ENCODE peak calls at places on chromosomes 3 and 15, in seven cellular contexts. C is prostate gland, D is GM23338, G is stomach, K is sigmoid colon, T is transverse colon, I is K562. H is an unnamed sample.

GRCh38 chr15:61749169-61749568 is 311.1 kb downstream of the VPS13C start:
- DNase-seq in C (peak; percentile 59), D (no peak), T (no peak), I (no peak), K (no peak), G (no peak), H (no peak)

GRCh38 chr15:44340410-44340809 is 51.9 kb downstream of the GOLM2 start:
- DNase-seq in D (peak; percentile 30), K (no peak), I (no peak), T (no peak), G (no peak), C (no peak), H (no peak)

GRCh38 chr15:47794266-47794914 is 77.1 kb downstream of the SEMA6D start:
- DNase-seq in I (no peak), G (no peak), C (peak; percentile 31), T (no peak), D (no peak), K (no peak), H (no peak)

GRCh38 chr3:37024092-37024491 is 30.8 kb downstream of the MLH1 start:
- DNase-seq in T (no peak), K (no peak), D (no peak), I (peak; percentile 22), C (no peak), G (no peak), H (no peak)

GRCh38 chr3:78041486-78041885 is 1001.6 kb downstream of the ROBO2 start:
- DNase-seq in I (no peak), D (no peak), G (no peak), K (no peak), C (no peak), T (no peak), H (no peak)

GRCh38 chr15:86634992-86635608 is 555.4 kb downstream of the AGBL1 start:
- DNase-seq in T (no peak), G (no peak), D (no peak), K (no peak), C (no peak), I (no peak), H (no peak)

GRCh38 chr15:52180196-52180835 is 10.9 kb downstream of the GNB5 start:
- DNase-seq in I (no peak), G (no peak), T (peak; percentile 42), C (peak; percentile 13), D (no peak), K (no peak), H (peak; percentile 80)

GRCh38 chr15:69701198-69701597 is 248.6 kb downstream of the RPLP1 start:
- DNase-seq in G (no peak), K (no peak), T (no peak), I (no peak), C (no peak), D (no peak), H (no peak)

GRCh38 chr3:140250010-140250825 is 315.2 kb downstream of the CLSTN2 start:
- DNase-seq in D (no peak), C (no peak), K (no peak), G (no peak), I (no peak), T (no peak), H (no peak)

GRCh38 chr15:50891159-50891558 is 17.3 kb upstream of the AP4E1 start:
- DNase-seq in T (no peak), D (no peak), G (no peak), K (no peak), C (no peak), I (no peak), H (no peak)

GRCh38 chr3:31288641-31289100 is 244.1 kb upstream of the STT3B start:
- DNase-seq in K (no peak), C (peak; percentile 64), D (peak; percentile 46), G (peak; percentile 37), T (peak; percentile 11), I (peak; percentile 44), H (no peak)

GRCh38 chr3:193829781-193830180 is 236.8 kb downstream of the OPA1 start:
- DNase-seq in C (peak; percentile 79), D (no peak), T (peak; percentile 37), I (no peak), K (no peak), G (peak; percentile 65), H (no peak)

GRCh38 chr15:39455502-39455991 is 125.3 kb upstream of the THBS1 start:
- DNase-seq in K (no peak), G (no peak), T (no peak), C (no peak), D (no peak), I (peak; percentile 70), H (no peak)

GRCh38 chr3:157248590-157249425 is 88.9 kb upstream of the CCNL1 start:
- DNase-seq in I (peak; percentile 51), K (no peak), T (no peak), C (no peak), D (no peak), G (no peak), H (no peak)

GRCh38 chr3:162769559-162769958 is 1273.0 kb downstream of the OTOL1 start:
- DNase-seq in K (no peak), G (no peak), I (no peak), D (no peak), T (no peak), C (no peak), H (no peak)

GRCh38 chr3:40086890-40087884 is 222.3 kb upstream of the EIF1B start:
- DNase-seq in K (no peak), I (no peak), G (no peak), D (no peak), C (peak; percentile 46), T (peak; percentile 29), H (no peak)

GRCh38 chr15:43185161-43186002 is at the start of gene CCNDBP1:
- DNase-seq in D (peak; percentile 98), T (peak; percentile 98), C (peak; percentile 92), I (peak; percentile 99), K (peak; percentile 94), G (peak; percentile 98), H (peak; percentile 100)

GRCh38 chr3:36476274-36476942 is 96.1 kb downstream of the STAC start:
- DNase-seq in T (no peak), I (no peak), D (no peak), G (no peak), C (no peak), K (no peak), H (no peak)

GRCh38 chr3:112615942-112616731 is 24.8 kb downstream of the CCDC80 start:
- DNase-seq in I (no peak), C (no peak), T (no peak), K (no peak), D (no peak), G (no peak), H (no peak)

GRCh38 chr15:99324082-99324620 is 72.9 kb downstream of the LRRC28 start:
- DNase-seq in T (no peak), I (no peak), D (no peak), K (no peak), C (no peak), G (no peak), H (no peak)

GRCh38 chr3:40690696-40691597 is 166.2 kb downstream of the ZNF621 start:
- DNase-seq in D (no peak), G (peak; percentile 88), C (peak; percentile 94), T (peak; percentile 66), I (no peak), K (peak; percentile 84), H (no peak)

DNA sequence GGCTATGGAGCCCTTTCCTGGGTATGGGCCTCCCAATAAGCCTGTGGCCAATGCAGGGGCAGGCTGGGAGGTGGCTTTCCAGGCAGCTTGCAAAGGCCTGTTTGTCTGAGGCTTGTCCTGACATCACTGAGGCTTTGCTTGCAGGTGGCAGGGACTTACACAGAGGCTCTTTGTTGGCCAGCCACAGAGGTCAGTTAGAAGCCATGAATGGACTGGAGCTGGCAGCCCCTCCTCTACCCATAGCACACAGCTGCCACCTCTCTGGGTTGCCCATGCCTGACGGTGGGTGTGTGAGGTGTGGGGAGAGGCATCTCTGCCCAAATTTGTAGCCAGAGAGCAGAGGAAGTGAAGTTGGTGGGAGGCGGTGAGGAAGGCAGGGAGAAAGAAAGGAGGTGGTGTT is 17.1 kb downstream of the LIMD1 start:
- DNase-seq in C (no peak), K (no peak), G (no peak), T (no peak), D (no peak), I (no peak), H (peak; percentile 68)
- H3K4me1 ChIP-seq in C (peaks cover 16% of the 10 kb centered on the region), K (peaks cover 36% of the 10 kb centered on the region), G (peaks cover 93% of the 10 kb centered on the region), T (peaks cover 33% of the 10 kb centered on the region), D (no peaks in the 10 kb centered on the region), I (peaks cover 6% of the 10 kb centered on the region), H (peaks cover 99% of the 10 kb centered on the region)

GRCh38 chr15:89332446-89332845 is 2.2 kb downstream of the POLG start:
- DNase-seq in C (no peak), I (peak; percentile 60), G (no peak), K (no peak), D (peak; percentile 62), T (no peak), H (no peak)

GRCh38 chr15:89333011-89333860 is 1.4 kb downstream of the POLG start:
- DNase-seq in I (no peak), T (no peak), D (peak; percentile 44), K (peak; percentile 61), G (no peak), C (no peak), H (peak; percentile 86)

GRCh38 chr15:89330119-89330518 is 4.5 kb downstream of the POLG start:
- DNase-seq in C (no peak), I (no peak), G (no peak), D (no peak), K (no peak), T (peak; percentile 67), H (no peak)

GRCh38 chr15:89329329-89330084 is 5.1 kb downstream of the POLG start:
- DNase-seq in T (no peak), G (no peak), I (no peak), D (no peak), K (no peak), C (no peak), H (no peak)

DNA sequence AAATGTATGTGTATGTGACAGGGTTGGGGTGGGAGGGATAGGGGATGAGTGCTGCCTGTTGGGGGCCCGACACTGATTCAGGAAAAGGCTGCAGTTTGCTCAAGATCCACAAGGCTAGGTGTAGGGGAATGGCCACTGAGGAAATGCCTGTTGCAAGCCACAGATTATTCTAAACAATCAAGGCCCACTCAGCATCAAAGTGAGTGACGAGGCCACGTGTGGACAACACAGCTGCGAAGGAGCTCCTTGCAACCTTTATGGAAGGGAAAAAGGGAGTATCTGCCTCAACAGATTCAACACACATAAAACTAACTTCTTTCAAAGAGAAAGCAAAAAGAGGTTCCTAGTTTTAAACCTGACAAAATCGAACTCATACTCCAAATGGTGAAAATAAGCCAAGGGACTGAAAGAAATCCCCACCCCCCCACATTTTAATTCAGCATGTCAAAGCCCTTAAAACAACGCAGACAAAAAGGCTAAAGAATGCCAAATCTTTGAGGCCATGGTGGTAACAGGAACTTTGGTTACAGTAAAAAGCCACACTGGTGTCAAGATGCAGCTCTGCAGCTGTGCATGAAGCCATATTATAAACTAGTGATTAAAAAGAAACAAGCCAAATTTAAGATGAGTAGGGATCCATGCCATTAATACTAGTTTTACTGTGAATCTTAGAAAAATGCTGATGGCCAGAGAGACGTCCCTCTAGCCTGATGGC is 3.6 kb downstream of the POLG start:
- DNase-seq in I (no peak), T (no peak), D (no peak), G (no peak), C (no peak), K (no peak), H (no peak)
- H3K36me3 ChIP-seq in I (peaks cover 76% of the 10 kb centered on the region), T (peaks cover 49% of the 10 kb centered on the region), D (peaks cover 49% of the 10 kb centered on the region), G (peaks cover 75% of the 10 kb centered on the region), C (peaks cover 22% of the 10 kb centered on the region), K (peaks cover 42% of the 10 kb centered on the region), H (peaks cover 66% of the 10 kb centered on the region)

GRCh38 chr3:159856496-159857098 is 132.0 kb upstream of the IL12A start:
- DNase-seq in C (no peak), D (no peak), K (no peak), I (no peak), G (no peak), T (no peak), H (no peak)
- TF ChIP-seq POLR2AphosphoS5 in C (no peak), D (no peak), K (no peak), I (no peak), G (no peak), T (no peak), H (no peak)

GRCh38 chr15:85094685-85095084 is 113.0 kb downstream of the PDE8A start:
- DNase-seq in I (no peak), T (no peak), C (no peak), G (no peak), D (no peak), K (no peak), H (no peak)
- H3K4me1 ChIP-seq in I (peaks cover 9% of the 10 kb centered on the region), T (no peaks in the 10 kb centered on the region), C (no peaks in the 10 kb centered on the region), G (no peaks in the 10 kb centered on the region), D (no peaks in the 10 kb centered on the region), K (no peaks in the 10 kb centered on the region), H (no peaks in the 10 kb centered on the region)